ENCODE peak calls at places on chromosomes 13 and 19, in five cellular contexts. S is HCT116, I is HepG2, T is K562, K is SK-N-SH. V is an unnamed sample. For H3K36me3 and H3K9me3, the result is how much of the 10 kb centered on the place peaks cover.

GRCh38 chr13:101858869-101859268 is 406.4 kb downstream of the ITGBL1 start:
- DNase-seq in K (no peak), S (no peak), I (no peak), T (no peak), V (no peak)

GRCh38 chr19:8395621-8396082 is 5.5 kb downstream of the RAB11B start:
- DNase-seq in K (no peak), S (no peak), T (no peak), I (no peak), V (no peak)

GRCh38 chr13:37959284-37959683 is 89.7 kb upstream of the TRPC4 start:
- DNase-seq in K (no peak), I (no peak), T (peak), S (no peak), V (no peak)

GRCh38 chr19:35154535-35155406 is at the start of gene FXYD5:
- DNase-seq in I (no peak), K (peak), S (no peak), T (peak), V (no peak)

GRCh38 chr13:78022164-78022877 is 103.7 kb upstream of the EDNRB start:
- DNase-seq in S (no peak), K (no peak), T (no peak), I (no peak), V (no peak)

GRCh38 chr13:19618925-19619324 is 14.5 kb upstream of the MPHOSPH8 start:
- DNase-seq in K (peak), I (peak), S (peak), T (peak), V (no peak)

GRCh38 chr19:18469245-18470107 is 31.5 kb upstream of the ISYNA1 start:
- DNase-seq in T (peak), K (peak), S (peak), I (peak), V (peak)

GRCh38 chr19:49591731-49592485 is 926 bp downstream of the PRR12 start:
- DNase-seq in I (no peak), T (peak), K (peak), S (no peak), V (no peak)

GRCh38 chr19:50649433-50650391 is at the start of gene C19orf81:
- DNase-seq in S (peak), T (peak), I (no peak), K (peak), V (peak)

GRCh38 chr19:55857149-55857548 is 20.8 kb downstream of the NLRP4 start:
- DNase-seq in S (no peak), T (no peak), I (no peak), K (no peak), V (no peak)

GRCh38 chr19:17256130-17256529 is 8.4 kb downstream of the USHBP1 start:
- DNase-seq in I (no peak), T (no peak), S (no peak), K (no peak), V (no peak)

GRCh38 chr19:51096473-51097165 is 11.6 kb downstream of the CTU1 start:
- DNase-seq in I (no peak), K (no peak), S (peak), T (no peak), V (no peak)

GRCh38 chr13:63438951-63439350 is 2023.3 kb upstream of the PCDH20 start:
- DNase-seq in K (no peak), S (no peak), T (no peak), I (no peak), V (no peak)

GRCh38 chr19:35029737-35030256 is 473 bp upstream of the SCN1B start:
- DNase-seq in S (no peak), T (peak), I (no peak), K (peak), V (no peak)

GRCh38 chr13:113479179-113479578 is 11.3 kb downstream of the DCUN1D2 start:
- DNase-seq in S (no peak), I (no peak), T (no peak), K (no peak), V (no peak)

GRCh38 chr13:113474179-113474578 is 16.3 kb downstream of the DCUN1D2 start:
- DNase-seq in K (no peak), T (no peak), I (no peak), S (no peak), V (no peak)

GRCh38 chr13:113475280-113475679 is 15.2 kb downstream of the DCUN1D2 start:
- DNase-seq in K (no peak), S (no peak), I (no peak), T (no peak), V (no peak)

GRCh38 chr13:113475911-113476310 is 14.6 kb downstream of the DCUN1D2 start:
- DNase-seq in T (no peak), S (no peak), K (no peak), I (no peak), V (no peak)

GRCh38 chr13:113476811-113477210 is 13.7 kb downstream of the DCUN1D2 start:
- DNase-seq in T (no peak), S (no peak), I (no peak), K (peak), V (no peak)
- H3K36me3 ChIP-seq in T (half or more), S (under half), I (under half), K (half or more), V (half or more)

DNA sequence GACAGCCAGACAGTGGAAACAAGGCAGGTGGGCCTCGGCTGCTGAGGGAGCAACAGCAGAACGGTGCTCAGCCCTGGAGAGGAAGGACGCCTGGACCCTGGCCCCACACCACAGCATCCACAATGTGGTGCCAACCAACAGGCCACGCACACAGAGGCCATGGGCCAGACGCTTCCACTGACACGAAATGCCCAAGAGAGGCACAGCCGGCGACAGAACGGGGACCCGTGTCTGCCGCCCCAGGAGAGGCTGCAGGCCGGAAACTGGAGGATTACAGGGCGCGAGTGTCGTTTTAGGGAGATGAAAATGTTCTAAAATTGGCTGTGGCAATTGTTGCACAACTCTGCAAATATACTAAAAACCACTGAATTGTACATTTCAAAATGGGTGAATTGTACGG is 69.7 kb downstream of the RASA3 start:
- DNase-seq in S (no peak), K (no peak), T (no peak), I (no peak), V (no peak)
- TF ChIP-seq YY1 in S (no peak), K (no peak), T (no peak), I (no peak), V (no peak)

DNA sequence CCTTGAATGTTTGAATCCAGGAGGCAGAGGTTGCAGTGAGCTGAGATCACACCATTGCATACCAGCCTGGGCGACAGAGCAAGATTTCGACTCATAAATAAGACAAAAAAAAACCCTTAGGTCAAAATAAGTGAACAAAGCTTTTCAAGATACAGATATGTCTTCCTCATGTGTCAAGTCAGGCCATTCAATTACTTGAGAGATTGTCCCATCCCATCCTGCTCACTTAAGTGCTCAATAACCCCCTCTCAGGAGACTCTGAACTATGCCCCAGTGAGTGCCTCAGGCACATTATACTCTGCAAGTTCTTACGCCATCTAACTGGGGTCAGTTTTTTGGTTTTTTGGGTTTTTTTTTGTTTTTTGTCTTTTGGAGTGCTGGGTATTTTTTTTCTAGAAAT is 2.6 kb downstream of the ZNF91 start:
- DNase-seq in T (no peak), K (no peak), I (no peak), S (no peak), V (no peak)
- H3K9me3 ChIP-seq in T (under half), K (under half), I (under half), S (under half), V (under half)

GRCh38 chr13:114261328-114261965 is 20.0 kb upstream of the UPF3A start:
- DNase-seq in S (no peak), T (no peak), I (no peak), K (no peak), V (no peak)

GRCh38 chr13:114260818-114261217 is 20.6 kb upstream of the UPF3A start:
- DNase-seq in T (no peak), S (no peak), K (no peak), I (no peak), V (no peak)

GRCh38 chr13:114259974-114260373 is 21.4 kb upstream of the UPF3A start:
- DNase-seq in K (no peak), T (no peak), S (no peak), I (no peak), V (no peak)

GRCh38 chr13:114258589-114258988 is 22.8 kb upstream of the UPF3A start:
- DNase-seq in I (no peak), T (no peak), K (no peak), S (no peak), V (no peak)

DNA sequence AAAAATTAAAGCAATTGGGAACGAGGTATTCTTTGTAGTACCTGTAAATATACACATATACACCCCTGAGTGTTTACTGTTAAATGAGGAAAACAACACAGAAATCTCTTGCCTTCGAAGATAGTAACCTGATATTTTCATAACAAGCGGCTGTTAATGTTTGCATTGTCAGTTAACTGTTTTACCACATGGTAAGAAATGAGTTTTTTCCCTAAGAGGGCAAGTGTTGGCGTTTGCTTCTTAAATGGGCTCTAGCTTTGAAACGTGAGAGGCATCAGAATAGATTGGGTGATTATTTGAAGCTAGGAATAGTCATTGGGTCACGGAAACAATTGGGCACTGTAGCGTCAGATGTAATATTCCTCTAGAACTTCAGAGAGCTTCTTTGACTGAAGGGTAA is 22.0 kb upstream of the UPF3A start:
- DNase-seq in T (no peak), K (no peak), S (no peak), I (no peak), V (no peak)
- H3K36me3 ChIP-seq in T (half or more), K (half or more), S (half or more), I (under half), V (half or more)

GRCh38 chr13:22081430-22081829 is 410.6 kb downstream of the FGF9 start:
- DNase-seq in K (no peak), S (no peak), I (no peak), T (no peak), V (no peak)

GRCh38 chr13:22079961-22080360 is 409.1 kb downstream of the FGF9 start:
- DNase-seq in I (no peak), T (no peak), S (no peak), K (no peak), V (no peak)

GRCh38 chr13:22082437-22083100 is 411.7 kb downstream of the FGF9 start:
- DNase-seq in I (no peak), T (no peak), K (no peak), S (no peak), V (no peak)

GRCh38 chr13:22080832-22081231 is 410.0 kb downstream of the FGF9 start:
- DNase-seq in I (no peak), K (no peak), T (no peak), S (no peak), V (no peak)

DNA sequence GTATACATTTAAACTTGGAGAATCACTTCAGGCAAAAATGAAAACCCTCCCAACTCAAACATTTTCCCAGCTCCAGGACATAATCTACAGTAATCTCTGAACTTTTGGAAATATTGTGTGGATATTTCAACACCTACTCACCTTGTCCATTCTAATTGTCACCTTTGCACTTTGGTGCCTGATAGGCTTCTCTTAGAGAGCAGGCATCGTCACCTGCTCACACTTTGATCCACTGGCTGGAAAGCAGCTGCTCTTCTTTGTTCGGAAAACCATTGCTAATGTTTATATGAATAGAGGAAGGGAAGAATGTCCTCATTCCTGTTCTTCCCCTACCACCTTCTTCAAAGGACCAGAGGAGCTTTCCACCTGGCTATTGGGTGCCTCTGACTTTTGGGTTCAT is 411.2 kb downstream of the FGF9 start:
- DNase-seq in S (no peak), I (peak), K (no peak), T (no peak), V (no peak)
- TF ChIP-seq YY1 in S (no peak), I (no peak), K (no peak), T (no peak), V (no peak)

GRCh38 chr19:52945652-52946321 is 16.9 kb downstream of the ZNF816 start:
- DNase-seq in K (no peak), S (no peak), I (no peak), T (no peak), V (no peak)
- H3K9me3 ChIP-seq in K (under half), S (under half), I (under half), T (under half), V (under half)

GRCh38 chr19:2217591-2217990 is 18.5 kb downstream of the PLEKHJ1 start:
- DNase-seq in I (no peak), T (no peak), S (no peak), K (no peak), V (no peak)

GRCh38 chr19:2213799-2214198 is 22.3 kb downstream of the PLEKHJ1 start:
- DNase-seq in K (no peak), I (no peak), T (no peak), S (no peak), V (no peak)

GRCh38 chr19:2214253-2214652 is 21.9 kb downstream of the PLEKHJ1 start:
- DNase-seq in T (no peak), K (no peak), S (no peak), I (no peak), V (no peak)

GRCh38 chr19:2215281-2215751 is 20.8 kb downstream of the PLEKHJ1 start:
- DNase-seq in S (no peak), K (no peak), I (no peak), T (no peak), V (no peak)

DNA sequence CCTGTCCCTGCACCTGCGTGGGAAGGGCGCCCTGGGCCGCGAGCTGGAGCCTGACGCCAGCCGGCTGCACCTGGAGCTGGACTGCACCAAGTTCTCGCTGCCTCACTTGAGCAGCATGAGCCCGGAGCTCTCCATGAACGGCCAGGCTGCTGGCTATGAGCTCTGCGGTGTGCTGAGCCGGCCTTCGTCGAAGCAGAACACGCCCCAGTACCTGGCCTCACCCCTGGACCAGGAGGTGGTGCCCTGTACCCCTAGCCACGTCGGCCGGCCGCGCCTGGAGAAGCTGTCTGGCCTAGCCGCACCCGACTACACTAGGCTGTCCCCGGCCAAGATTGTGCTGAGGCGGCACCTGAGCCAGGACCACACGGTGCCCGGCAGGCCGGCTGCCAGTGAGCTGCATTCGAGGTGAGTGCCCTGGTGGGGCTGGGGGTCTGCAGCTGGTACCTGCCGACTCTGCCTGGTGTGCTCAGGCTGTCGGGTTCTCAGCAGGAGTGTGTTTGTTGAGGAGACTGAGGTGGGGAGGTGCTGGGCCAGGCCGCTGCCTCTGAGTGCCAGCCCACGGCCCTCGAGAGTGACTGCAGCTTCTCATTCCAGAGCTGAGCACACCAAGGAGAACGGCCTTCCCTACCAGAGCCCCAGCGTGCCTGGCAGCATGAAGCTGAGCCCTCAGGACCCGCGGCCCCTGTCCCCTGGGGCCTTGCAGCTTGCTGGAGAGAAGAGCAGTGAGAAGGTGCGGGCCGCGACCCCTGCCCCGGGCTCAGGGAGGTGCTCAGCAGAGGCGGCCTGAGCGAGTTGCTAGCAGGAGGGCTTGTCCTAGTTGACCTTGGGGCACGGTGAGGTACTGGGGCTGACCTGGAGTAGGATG is 19.5 kb downstream of the PLEKHJ1 start:
- DNase-seq in T (no peak), K (no peak), I (no peak), S (no peak), V (no peak)
- H3K36me3 ChIP-seq in T (half or more), K (half or more), I (under half), S (half or more), V (half or more)

DNA sequence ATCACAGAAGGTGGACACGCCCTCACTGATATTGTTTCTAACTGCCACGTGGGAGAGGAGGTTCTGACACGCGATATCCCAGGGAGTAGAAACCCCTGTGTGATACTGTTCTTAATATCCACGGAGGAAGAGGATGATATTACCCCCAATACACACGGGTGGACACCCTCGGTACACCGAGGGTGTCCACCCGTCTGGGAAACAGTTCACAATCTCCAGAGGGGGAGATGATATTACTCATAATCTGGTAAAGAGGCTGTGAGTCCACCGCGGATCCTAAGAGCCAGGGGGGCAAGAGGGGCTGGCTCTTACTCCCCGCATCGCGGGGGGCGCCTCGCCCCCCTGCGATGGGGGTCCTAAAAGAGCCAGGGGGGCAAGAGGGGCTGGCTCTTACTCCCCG is 29.6 kb upstream of the RGCC start:
- DNase-seq in S (no peak), K (peak), I (no peak), T (no peak), V (no peak)
- TF ChIP-seq YY1 in S (no peak), K (no peak), I (no peak), T (no peak), V (no peak)

GRCh38 chr19:57327993-57328392 is 7.7 kb downstream of the ZNF543 start:
- DNase-seq in T (no peak), K (no peak), I (no peak), S (no peak), V (no peak)

GRCh38 chr19:57321164-57321563 is 892 bp downstream of the ZNF543 start:
- DNase-seq in K (no peak), T (no peak), S (no peak), I (no peak), V (no peak)

GRCh38 chr19:57321746-57322145 is 1.5 kb downstream of the ZNF543 start:
- DNase-seq in S (no peak), T (no peak), K (no peak), I (no peak), V (no peak)

GRCh38 chr19:57320180-57321084 is at the start of gene ZNF543:
- DNase-seq in I (peak), T (peak), K (peak), S (peak), V (peak)

DNA sequence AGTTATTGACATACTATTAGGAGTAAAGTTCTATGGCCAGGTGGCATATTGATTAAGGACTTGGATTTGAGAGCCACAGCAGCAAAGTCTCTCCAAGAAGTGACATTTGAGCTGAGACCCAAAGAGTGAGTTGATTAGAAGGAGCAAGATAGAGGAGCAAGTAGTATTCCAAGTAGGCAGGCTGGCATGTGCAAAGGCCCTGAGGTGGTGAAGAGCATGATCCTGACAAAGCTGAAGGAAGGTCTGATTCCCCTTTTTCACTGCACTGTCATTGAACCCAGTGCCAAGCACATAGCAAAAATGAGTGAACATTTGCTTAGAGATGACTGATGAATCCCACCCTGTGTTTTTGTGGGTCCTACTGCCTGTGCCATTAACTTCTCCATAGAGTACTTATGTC is 4.7 kb downstream of the ZNF543 start:
- DNase-seq in T (no peak), S (no peak), I (no peak), K (no peak), V (no peak)
- H3K9me3 ChIP-seq in T (under half), S (under half), I (under half), K (under half), V (under half)

DNA sequence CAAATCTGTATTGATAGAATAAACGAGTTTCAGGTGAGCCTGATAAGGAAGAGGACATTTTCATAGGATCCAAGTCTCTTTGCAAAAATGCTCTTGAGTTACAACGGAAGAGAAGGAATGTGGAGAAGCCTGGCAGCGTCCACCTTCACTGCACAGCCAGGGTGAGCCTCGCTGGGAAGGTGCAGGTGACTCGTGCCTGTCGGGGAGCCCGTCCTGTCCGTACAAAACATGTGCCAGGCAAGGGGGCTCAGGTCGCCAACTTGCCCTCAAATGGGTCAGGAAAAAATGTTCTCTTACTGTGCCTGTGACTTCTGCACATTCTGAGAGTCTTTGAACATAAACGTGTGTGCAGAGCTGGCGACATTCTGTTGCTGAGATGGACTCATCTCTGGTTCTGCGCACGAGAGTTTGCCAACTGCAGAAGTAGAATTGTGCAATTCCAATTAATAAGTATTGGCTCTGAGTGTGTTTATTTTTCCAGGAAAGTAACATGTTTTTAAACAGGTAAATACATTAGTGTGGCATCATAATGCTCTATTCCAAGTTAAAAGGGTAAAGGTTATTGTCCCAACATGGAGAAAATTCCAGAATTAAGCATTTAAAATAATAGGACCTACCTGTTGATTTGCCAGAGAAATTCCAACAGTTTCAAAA is 28.6 kb downstream of the NAXD start:
- DNase-seq in I (no peak), S (no peak), T (no peak), K (no peak), V (no peak)
- H3K36me3 ChIP-seq in I (under half), S (under half), T (half or more), K (half or more), V (half or more)

V was measured in NT2/D1.